ENCODE peak calls at places on chromosomes 7 and 10, in six cellular contexts. One of them, this sample, is unnamed. For H3K4me1, the result is how much of the 10 kb centered on the place peaks cover.

GRCh38 chr7:33979807-33980355 is 74.5 kb downstream of the BMPER start:
- DNase-seq in psoas muscle: no peak
- DNase-seq in left ventricle myocardium inferior: no peak
- DNase-seq in uterus: no peak
- DNase-seq in thoracic aorta: no peak
- DNase-seq in endothelial cell of umbilical vein: no peak
- DNase-seq in this sample: no peak

GRCh38 chr10:19904202-19904661 is 88.0 kb downstream of the PLXDC2 start:
- DNase-seq in left ventricle myocardium inferior: no peak
- DNase-seq in psoas muscle: no peak
- DNase-seq in uterus: no peak
- DNase-seq in thoracic aorta: no peak
- DNase-seq in endothelial cell of umbilical vein: no peak
- DNase-seq in this sample: no peak

GRCh38 chr10:77357185-77357584 is 280.4 kb downstream of the KCNMA1 start:
- DNase-seq in left ventricle myocardium inferior: no peak
- DNase-seq in thoracic aorta: no peak
- DNase-seq in uterus: no peak
- DNase-seq in psoas muscle: no peak
- DNase-seq in endothelial cell of umbilical vein: no peak
- DNase-seq in this sample: no peak

GRCh38 chr7:4174884-4175283 is 507.2 kb upstream of the FOXK1 start:
- DNase-seq in left ventricle myocardium inferior: no peak
- DNase-seq in thoracic aorta: no peak
- DNase-seq in endothelial cell of umbilical vein: no peak
- DNase-seq in uterus: no peak
- DNase-seq in psoas muscle: no peak
- DNase-seq in this sample: no peak

GRCh38 chr7:138801256-138801655 is 3.3 kb upstream of the ATP6V0A4 start:
- DNase-seq in uterus: no peak
- DNase-seq in psoas muscle: no peak
- DNase-seq in endothelial cell of umbilical vein: no peak
- DNase-seq in thoracic aorta: no peak
- DNase-seq in left ventricle myocardium inferior: no peak
- DNase-seq in this sample: no peak

GRCh38 chr10:12902135-12902572 is 99.4 kb downstream of the CCDC3 start:
- DNase-seq in endothelial cell of umbilical vein: peak
- DNase-seq in thoracic aorta: no peak
- DNase-seq in psoas muscle: no peak
- DNase-seq in left ventricle myocardium inferior: peak
- DNase-seq in uterus: peak
- DNase-seq in this sample: no peak

GRCh38 chr7:149719912-149720335 is 53.5 kb downstream of the ZNF467 start:
- DNase-seq in uterus: no peak
- DNase-seq in psoas muscle: no peak
- DNase-seq in left ventricle myocardium inferior: no peak
- DNase-seq in endothelial cell of umbilical vein: no peak
- DNase-seq in thoracic aorta: no peak
- DNase-seq in this sample: no peak

GRCh38 chr10:125172694-125173093 is 12.3 kb upstream of the CTBP2 start:
- DNase-seq in thoracic aorta: no peak
- DNase-seq in endothelial cell of umbilical vein: no peak
- DNase-seq in left ventricle myocardium inferior: no peak
- DNase-seq in psoas muscle: no peak
- DNase-seq in uterus: no peak
- DNase-seq in this sample: no peak

GRCh38 chr7:121076350-121077164 is 88.0 kb downstream of the CPED1 start:
- DNase-seq in uterus: no peak
- DNase-seq in psoas muscle: no peak
- DNase-seq in endothelial cell of umbilical vein: no peak
- DNase-seq in thoracic aorta: no peak
- DNase-seq in left ventricle myocardium inferior: no peak
- DNase-seq in this sample: no peak

GRCh38 chr7:27221201-27221797 is 21.3 kb upstream of the EVX1 start:
- DNase-seq in uterus: no peak
- DNase-seq in thoracic aorta: no peak
- DNase-seq in psoas muscle: no peak
- DNase-seq in endothelial cell of umbilical vein: no peak
- DNase-seq in left ventricle myocardium inferior: no peak
- DNase-seq in this sample: no peak

GRCh38 chr7:137882806-137883205 is 36.0 kb upstream of the DGKI start:
- DNase-seq in left ventricle myocardium inferior: no peak
- DNase-seq in uterus: no peak
- DNase-seq in endothelial cell of umbilical vein: peak
- DNase-seq in psoas muscle: no peak
- DNase-seq in thoracic aorta: no peak
- DNase-seq in this sample: no peak

GRCh38 chr7:106153891-106154449 is 41.9 kb upstream of the SYPL1 start:
- DNase-seq in psoas muscle: peak
- DNase-seq in thoracic aorta: no peak
- DNase-seq in left ventricle myocardium inferior: peak
- DNase-seq in uterus: peak
- DNase-seq in endothelial cell of umbilical vein: peak
- DNase-seq in this sample: peak

GRCh38 chr7:116271161-116271979 is 61.0 kb downstream of the TES start:
- DNase-seq in uterus: no peak
- DNase-seq in left ventricle myocardium inferior: no peak
- DNase-seq in psoas muscle: no peak
- DNase-seq in endothelial cell of umbilical vein: no peak
- DNase-seq in thoracic aorta: no peak
- DNase-seq in this sample: no peak

GRCh38 chr7:126803990-126804389 is 448.8 kb downstream of the GRM8 start:
- DNase-seq in uterus: no peak
- DNase-seq in left ventricle myocardium inferior: no peak
- DNase-seq in endothelial cell of umbilical vein: no peak
- DNase-seq in thoracic aorta: no peak
- DNase-seq in psoas muscle: no peak
- DNase-seq in this sample: no peak

GRCh38 chr10:77639756-77640155 is 2.1 kb upstream of the KCNMA1 start:
- DNase-seq in thoracic aorta: no peak
- DNase-seq in left ventricle myocardium inferior: no peak
- DNase-seq in endothelial cell of umbilical vein: no peak
- DNase-seq in psoas muscle: no peak
- DNase-seq in uterus: no peak
- DNase-seq in this sample: no peak

GRCh38 chr10:29081971-29082699 is 206.7 kb upstream of the LYZL1 start:
- DNase-seq in left ventricle myocardium inferior: peak
- DNase-seq in endothelial cell of umbilical vein: no peak
- DNase-seq in psoas muscle: no peak
- DNase-seq in thoracic aorta: no peak
- DNase-seq in uterus: no peak
- DNase-seq in this sample: no peak

GRCh38 chr10:123270221-123270620 is 116.0 kb downstream of the BUB3 start:
- DNase-seq in thoracic aorta: no peak
- DNase-seq in psoas muscle: no peak
- DNase-seq in left ventricle myocardium inferior: no peak
- DNase-seq in uterus: no peak
- DNase-seq in endothelial cell of umbilical vein: no peak
- DNase-seq in this sample: no peak

GRCh38 chr10:412109-412508 is 276.9 kb downstream of the ZMYND11 start:
- DNase-seq in endothelial cell of umbilical vein: no peak
- DNase-seq in uterus: no peak
- DNase-seq in left ventricle myocardium inferior: no peak
- DNase-seq in psoas muscle: no peak
- DNase-seq in thoracic aorta: no peak
- DNase-seq in this sample: no peak

GRCh38 chr10:14022954-14023353 is 307.8 kb downstream of the FRMD4A start:
- DNase-seq in left ventricle myocardium inferior: no peak
- DNase-seq in endothelial cell of umbilical vein: no peak
- DNase-seq in thoracic aorta: no peak
- DNase-seq in psoas muscle: no peak
- DNase-seq in uterus: no peak
- DNase-seq in this sample: no peak

GRCh38 chr7:138882249-138882648 is 84.3 kb upstream of the ATP6V0A4 start:
- DNase-seq in endothelial cell of umbilical vein: no peak
- DNase-seq in thoracic aorta: no peak
- DNase-seq in uterus: no peak
- DNase-seq in psoas muscle: no peak
- DNase-seq in left ventricle myocardium inferior: no peak
- DNase-seq in this sample: no peak

GRCh38 chr7:117323585-117323876 is 673 bp upstream of the WNT2 start:
- DNase-seq in uterus: no peak
- DNase-seq in thoracic aorta: no peak
- DNase-seq in psoas muscle: no peak
- DNase-seq in endothelial cell of umbilical vein: peak
- DNase-seq in left ventricle myocardium inferior: no peak
- DNase-seq in this sample: no peak

GRCh38 chr7:16412535-16413247 is 8.6 kb downstream of the CRPPA start:
- DNase-seq in uterus: no peak
- DNase-seq in left ventricle myocardium inferior: no peak
- DNase-seq in psoas muscle: no peak
- DNase-seq in thoracic aorta: no peak
- DNase-seq in endothelial cell of umbilical vein: no peak
- DNase-seq in this sample: no peak

GRCh38 chr7:2231992-2232765 is 566 bp downstream of the MAD1L1 start:
- DNase-seq in endothelial cell of umbilical vein: peak
- DNase-seq in psoas muscle: no peak
- DNase-seq in thoracic aorta: no peak
- DNase-seq in left ventricle myocardium inferior: no peak
- DNase-seq in uterus: no peak
- DNase-seq in this sample: peak

GRCh38 chr7:17680943-17681351 is 259.3 kb downstream of the SNX13 start:
- DNase-seq in left ventricle myocardium inferior: no peak
- DNase-seq in uterus: no peak
- DNase-seq in thoracic aorta: no peak
- DNase-seq in endothelial cell of umbilical vein: peak
- DNase-seq in psoas muscle: no peak
- DNase-seq in this sample: peak

DNA sequence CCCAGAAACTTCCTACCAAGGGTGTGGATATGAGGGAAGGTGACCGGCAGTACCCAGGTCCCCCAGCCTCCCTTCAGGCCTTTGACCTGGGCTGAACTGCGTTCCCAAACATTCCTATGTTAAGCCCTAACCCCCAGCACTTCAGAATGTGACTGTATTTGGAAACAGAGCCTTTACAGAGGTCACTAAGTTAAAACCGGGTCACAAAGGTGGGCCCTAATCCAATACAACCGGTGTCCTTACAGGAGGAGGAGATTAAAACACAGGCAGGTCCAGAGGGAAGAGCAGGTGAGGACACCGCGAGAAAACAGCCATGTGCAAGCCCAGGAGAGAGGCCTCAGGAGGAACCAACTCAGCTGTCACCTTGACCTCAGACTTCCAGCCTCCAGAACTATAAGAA is 28.0 kb downstream of the GRB10 start:
- DNase-seq in endothelial cell of umbilical vein: peak
- DNase-seq in thoracic aorta: no peak
- DNase-seq in uterus: no peak
- DNase-seq in left ventricle myocardium inferior: no peak
- DNase-seq in psoas muscle: no peak
- DNase-seq in this sample: no peak
- H3K4me1 ChIP-seq in endothelial cell of umbilical vein: under half
- H3K4me1 ChIP-seq in thoracic aorta: under half
- H3K4me1 ChIP-seq in uterus: under half
- H3K4me1 ChIP-seq in left ventricle myocardium inferior: under half
- H3K4me1 ChIP-seq in psoas muscle: under half
- H3K4me1 ChIP-seq in this sample: under half

DNA sequence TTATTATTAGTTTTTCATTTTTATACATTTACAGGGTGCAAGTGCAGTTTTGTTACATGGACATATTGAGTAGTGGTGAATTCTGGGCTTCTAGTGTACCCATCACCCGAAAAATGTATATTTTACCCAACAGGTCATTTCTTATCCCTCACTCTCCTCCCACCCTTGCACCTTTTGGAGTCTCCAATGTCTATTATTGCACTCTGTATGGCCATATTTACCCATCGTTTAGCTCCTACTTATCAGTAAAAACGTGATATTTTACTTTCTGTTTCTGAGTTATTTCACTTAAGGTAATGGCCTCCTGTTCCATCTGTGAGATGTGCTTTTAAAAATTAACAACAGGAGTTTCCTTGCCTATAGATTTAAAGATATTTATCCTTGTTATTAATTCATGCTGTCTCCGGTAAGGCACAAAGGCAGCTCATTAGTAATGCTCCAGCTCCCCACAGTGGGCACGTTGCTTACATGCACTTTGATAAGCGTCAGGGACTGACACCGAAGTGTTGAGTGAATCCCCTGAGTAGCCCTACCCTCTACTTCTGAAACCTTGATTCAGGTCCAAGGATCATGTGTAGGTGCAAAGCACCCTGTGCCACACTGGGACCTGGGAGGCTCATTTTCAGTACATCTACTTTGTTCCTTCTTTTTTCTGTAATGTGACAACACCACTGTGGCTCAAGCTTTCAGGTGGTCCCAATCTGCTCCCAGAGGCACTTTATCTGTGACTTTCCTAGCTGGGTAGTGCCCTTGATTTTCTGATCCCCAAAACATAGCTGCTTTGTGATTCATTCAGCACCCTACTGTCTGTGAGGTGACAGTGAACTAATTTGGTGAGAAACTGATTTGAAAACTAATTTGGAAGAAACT is 27.3 kb downstream of the HYAL4 start:
- DNase-seq in psoas muscle: peak
- DNase-seq in left ventricle myocardium inferior: no peak
- DNase-seq in thoracic aorta: no peak
- DNase-seq in uterus: peak
- DNase-seq in endothelial cell of umbilical vein: peak
- DNase-seq in this sample: peak
- TF ChIP-seq CTCF in psoas muscle: peak
- TF ChIP-seq CTCF in left ventricle myocardium inferior: peak
- TF ChIP-seq CTCF in thoracic aorta: peak
- TF ChIP-seq CTCF in uterus: no peak
- TF ChIP-seq CTCF in endothelial cell of umbilical vein: peak
- TF ChIP-seq CTCF in this sample: peak

GRCh38 chr7:22565315-22565811 is 65.4 kb upstream of the STEAP1B start:
- DNase-seq in thoracic aorta: no peak
- DNase-seq in psoas muscle: no peak
- DNase-seq in endothelial cell of umbilical vein: peak
- DNase-seq in left ventricle myocardium inferior: no peak
- DNase-seq in uterus: no peak
- DNase-seq in this sample: peak
- H3K4me1 ChIP-seq in thoracic aorta: under half
- H3K4me1 ChIP-seq in psoas muscle: under half
- H3K4me1 ChIP-seq in endothelial cell of umbilical vein: half or more
- H3K4me1 ChIP-seq in left ventricle myocardium inferior: half or more
- H3K4me1 ChIP-seq in uterus: under half
- H3K4me1 ChIP-seq in this sample: half or more

DNA sequence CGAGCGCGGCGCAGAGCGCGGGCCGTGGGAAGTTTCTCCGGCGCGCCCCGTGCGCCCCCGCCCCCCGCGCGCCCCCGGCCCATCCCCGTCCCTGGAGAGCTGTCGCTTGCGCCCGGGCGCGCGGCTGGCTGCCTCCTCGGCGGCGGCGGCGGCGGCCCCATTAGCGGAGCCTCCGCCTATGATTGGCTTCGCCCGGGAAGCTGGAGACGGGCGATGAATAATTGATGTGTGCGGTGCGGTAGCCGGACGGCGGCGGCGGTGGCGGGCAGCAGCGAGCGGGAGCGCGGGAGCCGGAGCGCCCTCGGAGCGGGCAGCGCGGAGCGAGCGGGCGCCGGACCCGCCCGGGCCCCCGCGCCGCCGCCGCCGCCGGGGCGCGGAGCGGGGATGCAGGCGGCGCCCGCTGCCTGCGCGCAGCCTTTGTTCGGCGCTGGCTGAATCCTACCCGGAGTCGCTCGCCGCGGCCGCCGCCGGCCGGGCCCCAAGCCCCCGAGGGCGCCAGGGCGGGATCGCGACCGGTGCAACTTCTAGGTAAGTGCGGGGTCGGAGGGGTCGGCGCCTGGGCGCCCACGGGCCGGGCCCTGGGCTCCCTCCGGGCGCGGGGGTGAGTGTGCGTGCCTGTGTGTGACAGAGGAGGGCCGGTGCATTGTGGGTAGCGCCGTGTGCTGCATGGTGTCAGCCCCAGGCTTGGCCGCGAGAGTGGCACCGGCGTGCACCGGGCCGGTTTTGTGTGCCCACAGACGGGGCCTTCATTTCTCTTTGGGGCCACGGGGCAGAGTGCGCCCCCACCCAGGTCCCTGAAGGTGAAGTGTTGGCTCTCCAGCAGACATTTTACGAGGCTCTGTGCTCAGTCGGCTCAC is 103.8 kb upstream of the PPIF start:
- DNase-seq in left ventricle myocardium inferior: no peak
- DNase-seq in thoracic aorta: no peak
- DNase-seq in endothelial cell of umbilical vein: peak
- DNase-seq in psoas muscle: peak
- DNase-seq in uterus: no peak
- DNase-seq in this sample: no peak
- TF ChIP-seq CTCF in left ventricle myocardium inferior: no peak
- TF ChIP-seq CTCF in thoracic aorta: no peak
- TF ChIP-seq CTCF in endothelial cell of umbilical vein: no peak
- TF ChIP-seq CTCF in psoas muscle: no peak
- TF ChIP-seq CTCF in uterus: no peak
- TF ChIP-seq CTCF in this sample: no peak